ENCODE peak calls at places on chromosomes 1 and 21, in four cellular contexts. D, S, A and G are unnamed samples.

GRCh38 chr1:201108614-201109013 is 3.6 kb downstream of the CACNA1S start:
- DNase-seq in D (no peak), S (no peak), A (peak; percentile 11), G (peak; percentile 76)

GRCh38 chr1:201455098-201455497 is 13.9 kb downstream of the PHLDA3 start:
- DNase-seq in D (no peak), S (no peak), A (no peak), G (no peak)

GRCh38 chr1:97033949-97034348 is 312.4 kb downstream of the PTBP2 start:
- DNase-seq in D (no peak), S (no peak), A (no peak), G (no peak)

GRCh38 chr21:26070822-26071425 is 99.6 kb downstream of the APP start:
- DNase-seq in D (no peak), S (no peak), A (no peak), G (no peak)

GRCh38 chr1:9766759-9767442 is 56.9 kb downstream of the CLSTN1 start:
- DNase-seq in D (no peak), S (peak; percentile 14), A (no peak), G (no peak)

GRCh38 chr1:42730988-42731387 is 9.0 kb downstream of the CLDN19 start:
- DNase-seq in D (no peak), S (peak; percentile 72), A (no peak), G (no peak)

GRCh38 chr1:61253059-61253735 is 170.8 kb downstream of the NFIA start:
- DNase-seq in D (no peak), S (no peak), A (peak; percentile 81), G (peak; percentile 57)

GRCh38 chr21:22200378-22201092 is 1202.3 kb downstream of the NCAM2 start:
- DNase-seq in D (no peak), S (no peak), A (no peak), G (no peak)

GRCh38 chr1:155009742-155010141 is 7.1 kb downstream of the ZBTB7B start:
- DNase-seq in D (no peak), S (no peak), A (no peak), G (no peak)

GRCh38 chr1:242449211-242449610 is 75.3 kb downstream of the PLD5 start:
- DNase-seq in D (no peak), S (no peak), A (peak; percentile 49), G (peak; percentile 50)

GRCh38 chr1:3900969-3901529 is 977 bp upstream of the C1orf174 start:
- DNase-seq in D (peak; percentile 85), S (peak; percentile 92), A (peak; percentile 45), G (peak; percentile 76)

GRCh38 chr1:118785246-118785645 is 202.9 kb downstream of the TBX15 start:
- DNase-seq in D (no peak), S (no peak), A (no peak), G (no peak)

GRCh38 chr1:115958866-115959265 is 17.4 kb upstream of the SLC22A15 start:
- DNase-seq in D (no peak), S (no peak), A (no peak), G (no peak)

GRCh38 chr1:35053433-35053832 is 21.7 kb upstream of the ZMYM6 start:
- DNase-seq in D (no peak), S (no peak), A (no peak), G (no peak)

GRCh38 chr1:39102537-39103320 is 76.6 kb downstream of the NDUFS5 start:
- DNase-seq in D (peak; percentile 36), S (peak; percentile 22), A (peak; percentile 72), G (peak; percentile 67)

GRCh38 chr1:21702780-21703179 is 33.6 kb upstream of the RAP1GAP start:
- DNase-seq in D (no peak), S (no peak), A (no peak), G (no peak)